ENCODE peak calls at places on chromosomes 16 and 17, in five cellular contexts. Z is heart left ventricle; Y is activated naive CD4-positive, alpha-beta T cell; P is stimulated activated effector memory CD8-positive, alpha-beta T cell treated with anti-CD3 and anti-CD28 coated beads, Interleukin-12 subunit alpha, Interleukin-12 subunit beta, amount 100 ng/mL, for 72 hours; L is activated B cell treated with CpG ODN at 0.5 μM for 24 hours. G is an unnamed sample.

GRCh38 chr17:73519011-73519410 is 125.2 kb downstream of the SDK2 start:
- DNase-seq in Z (no peak), Y (no peak), P (no peak), L (no peak), G (no peak)

GRCh38 chr16:87200637-87201036 is 116.6 kb downstream of the C16orf95 start:
- DNase-seq in Z (no peak), Y (no peak), P (no peak), L (no peak), G (no peak)

GRCh38 chr16:56343661-56344517 is 81.5 kb downstream of the AMFR start:
- DNase-seq in Z (no peak), Y (no peak), P (no peak), L (no peak), G (peak; percentile 9)

GRCh38 chr17:35313875-35314409 is 59.5 kb downstream of the SLFN11 start:
- DNase-seq in Z (peak; percentile 57), Y (no peak), P (peak; percentile 61), L (peak; percentile 20), G (no peak)

GRCh38 chr17:4607261-4607731 is 23.0 kb downstream of the SMTNL2 start:
- DNase-seq in Z (no peak), Y (no peak), P (no peak), L (no peak), G (no peak)

GRCh38 chr17:83177611-83178532 is 98.5 kb downstream of the METRNL start:
- DNase-seq in Z (peak; percentile 15), Y (no peak), P (peak; percentile 46), L (no peak), G (no peak)

GRCh38 chr17:77770331-77771105 is 188.0 kb upstream of the TNRC6C start:
- DNase-seq in Z (peak; percentile 36), Y (no peak), P (no peak), L (no peak), G (peak; percentile 7)

GRCh38 chr17:19281161-19281560 is 44.0 kb downstream of the EPN2 start:
- DNase-seq in Z (no peak), Y (no peak), P (no peak), L (no peak), G (no peak)

GRCh38 chr16:4370570-4371480 is 823 bp upstream of the VASN start:
- DNase-seq in Z (peak; percentile 78), Y (no peak), P (no peak), L (no peak), G (peak; percentile 47)